ENCODE peak calls at places on chromosomes 12 and 14, in seven cellular contexts. T, A, W, S, C, Q and M are unnamed samples.

GRCh38 chr12:84642201-84642600 is 270.4 kb downstream of the SLC6A15 start:
- DNase-seq in S (no peak), W (no peak), T (no peak), Q (no peak), C (peak; percentile 17), A (peak; percentile 33), M (no peak)

GRCh38 chr12:108799528-108800243 is 57.7 kb downstream of the SSH1 start:
- DNase-seq in S (no peak), A (peak; percentile 22), C (no peak), T (no peak), W (no peak), Q (no peak), M (no peak)

GRCh38 chr12:93322784-93323183 is 54.9 kb upstream of the NUDT4 start:
- DNase-seq in A (peak; percentile 15), Q (no peak), W (no peak), S (no peak), C (no peak), T (no peak), M (no peak)

GRCh38 chr12:97173672-97174385 is 266.8 kb downstream of the NEDD1 start:
- DNase-seq in A (no peak), T (no peak), Q (no peak), S (no peak), C (no peak), W (no peak), M (no peak)

GRCh38 chr12:131808744-131809371 is 19.3 kb upstream of the MMP17 start:
- DNase-seq in A (no peak), Q (no peak), S (no peak), T (no peak), C (no peak), W (no peak), M (no peak)

GRCh38 chr14:33163109-33163508 is 224.4 kb downstream of the NPAS3 start:
- DNase-seq in A (no peak), S (no peak), T (no peak), Q (no peak), W (no peak), C (no peak), M (no peak)

GRCh38 chr12:92771011-92771410 is 68.2 kb downstream of the PLEKHG7 start:
- DNase-seq in A (no peak), Q (no peak), W (no peak), C (no peak), T (no peak), S (no peak), M (no peak)

GRCh38 chr12:10339441-10339840 is 31.8 kb downstream of the KLRD1 start:
- DNase-seq in C (no peak), W (no peak), A (peak; percentile 18), T (no peak), Q (no peak), S (no peak), M (no peak)

GRCh38 chr12:8123124-8123888 is at the start of gene CLEC4A:
- DNase-seq in S (no peak), T (no peak), C (no peak), A (no peak), W (no peak), Q (no peak), M (no peak)

GRCh38 chr14:23160924-23161522 is 22.4 kb downstream of the SLC7A8 start:
- DNase-seq in A (peak; percentile 89), Q (peak; percentile 29), W (peak; percentile 67), T (peak; percentile 90), S (no peak), C (peak; percentile 69), M (no peak)

GRCh38 chr12:132099739-132100138 is 44.4 kb downstream of the DDX51 start:
- DNase-seq in Q (no peak), A (no peak), W (no peak), T (peak; percentile 54), S (no peak), C (no peak), M (no peak)

GRCh38 chr12:70779250-70779649 is 141.3 kb downstream of the PTPRR start:
- DNase-seq in S (no peak), T (no peak), W (no peak), Q (no peak), A (no peak), C (no peak), M (no peak)

GRCh38 chr12:14873440-14874185 is 12.0 kb downstream of the MGP start:
- DNase-seq in S (no peak), Q (no peak), T (no peak), W (no peak), C (no peak), A (no peak), M (no peak)

GRCh38 chr12:91986084-91986483 is 159.6 kb downstream of the BTG1 start:
- DNase-seq in W (no peak), S (no peak), A (no peak), Q (no peak), T (no peak), C (no peak), M (no peak)

GRCh38 chr12:27456618-27457017 is 10.1 kb downstream of the SMCO2 start:
- DNase-seq in S (no peak), A (no peak), C (no peak), T (no peak), W (no peak), Q (no peak), M (no peak)

GRCh38 chr12:26156201-26156871 is 31.5 kb upstream of the BHLHE41 start:
- DNase-seq in T (no peak), C (no peak), Q (no peak), S (no peak), A (no peak), W (no peak), M (peak; percentile 99)

GRCh38 chr14:54182419-54183040 is 214.3 kb upstream of the CDKN3 start:
- DNase-seq in Q (no peak), T (no peak), W (no peak), S (no peak), A (peak; percentile 82), C (no peak), M (no peak)

GRCh38 chr14:103100281-103101121 is 6.0 kb downstream of the EXOC3L4 start:
- DNase-seq in S (no peak), Q (no peak), C (no peak), W (no peak), A (no peak), T (no peak), M (peak; percentile 43)

GRCh38 chr12:78209851-78210493 is 379.3 kb downstream of the NAV3 start:
- DNase-seq in S (no peak), W (no peak), T (no peak), A (peak; percentile 71), Q (no peak), C (peak; percentile 17), M (no peak)

GRCh38 chr14:44887596-44887955 is 74.2 kb downstream of the KLHL28 start:
- DNase-seq in S (no peak), C (no peak), W (no peak), T (no peak), Q (no peak), A (no peak), M (no peak)
- H3K4me3 ChIP-seq in S (no peak overlapping the region), C (no peak overlapping the region), W (no peak overlapping the region), T (no peak overlapping the region), Q (no peak overlapping the region), A (no peak overlapping the region), M (no peak overlapping the region)

DNA sequence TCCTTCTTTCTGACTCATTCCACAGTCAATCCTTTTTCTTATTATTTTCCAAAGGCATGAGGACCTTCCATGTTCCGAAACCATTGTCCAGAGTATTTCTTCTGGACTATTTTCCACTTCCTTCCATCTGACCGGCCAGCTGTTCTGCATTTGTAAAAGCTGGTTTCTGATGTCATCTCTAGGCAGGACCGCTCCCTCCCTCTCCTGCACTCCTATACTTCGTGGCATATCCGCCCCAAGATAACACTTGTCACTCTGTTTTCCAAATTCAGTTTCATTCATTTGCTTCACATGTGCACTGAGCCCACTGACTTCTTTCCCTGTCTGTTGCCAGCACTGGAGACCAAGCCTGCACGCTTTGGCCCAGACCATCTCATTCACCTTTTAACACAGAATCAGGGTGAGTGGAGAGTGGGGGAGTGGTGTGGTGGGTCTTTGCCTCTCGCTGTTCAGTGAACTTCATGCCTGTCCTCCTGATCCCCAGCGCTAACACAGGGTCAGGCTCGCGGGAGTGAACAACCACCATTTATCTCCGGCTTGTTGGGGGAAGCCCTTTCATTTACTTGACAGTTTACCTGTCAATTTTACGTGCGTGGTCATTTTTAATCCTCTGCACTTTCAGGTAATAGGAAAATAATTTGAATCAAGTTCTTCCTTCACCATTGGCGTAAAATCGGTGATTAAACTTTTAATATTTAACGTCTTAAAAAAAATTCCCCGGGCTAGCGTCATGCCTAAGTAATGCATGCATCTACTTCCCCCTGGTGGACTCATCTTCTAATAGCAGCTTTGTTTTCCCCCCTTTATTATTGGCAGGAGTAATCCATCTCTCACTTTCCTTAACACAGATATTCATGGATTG is 52.5 kb downstream of the C12orf75 start:
- DNase-seq in Q (no peak), T (no peak), A (peak; percentile 78), W (peak; percentile 17), C (peak; percentile 82), S (no peak), M (peak; percentile 26)
- TF ChIP-seq CTCF in Q (peak; percentile 89), T (no peak), A (peak; percentile 82), W (peak; percentile 73), C (peak; percentile 83), S (peak; percentile 83), M (peak; percentile 64)

GRCh38 chr12:6627598-6627997 is 8.2 kb downstream of the LPAR5 start:
- DNase-seq in S (peak; percentile 39), Q (no peak), T (no peak), A (no peak), W (no peak), C (no peak), M (no peak)
- H3K4me3 ChIP-seq in S (peak overlapping the region; percentile 51), Q (peak overlapping the region; percentile 10), T (no peak overlapping the region), A (no peak overlapping the region), W (no peak overlapping the region), C (no peak overlapping the region), M (peak overlapping the region; percentile 32)

GRCh38 chr14:105287249-105288102 is 13.3 kb downstream of the BRF1 start:
- DNase-seq in Q (no peak), A (no peak), W (no peak), T (no peak), S (no peak), C (no peak), M (no peak)

GRCh38 chr14:105290598-105291356 is 10.0 kb downstream of the BRF1 start:
- DNase-seq in W (no peak), S (no peak), Q (no peak), C (no peak), T (no peak), A (no peak), M (no peak)

GRCh38 chr14:105294142-105294597 is 6.6 kb downstream of the BRF1 start:
- DNase-seq in C (peak; percentile 23), Q (no peak), T (no peak), W (no peak), A (no peak), S (peak; percentile 39), M (no peak)

DNA sequence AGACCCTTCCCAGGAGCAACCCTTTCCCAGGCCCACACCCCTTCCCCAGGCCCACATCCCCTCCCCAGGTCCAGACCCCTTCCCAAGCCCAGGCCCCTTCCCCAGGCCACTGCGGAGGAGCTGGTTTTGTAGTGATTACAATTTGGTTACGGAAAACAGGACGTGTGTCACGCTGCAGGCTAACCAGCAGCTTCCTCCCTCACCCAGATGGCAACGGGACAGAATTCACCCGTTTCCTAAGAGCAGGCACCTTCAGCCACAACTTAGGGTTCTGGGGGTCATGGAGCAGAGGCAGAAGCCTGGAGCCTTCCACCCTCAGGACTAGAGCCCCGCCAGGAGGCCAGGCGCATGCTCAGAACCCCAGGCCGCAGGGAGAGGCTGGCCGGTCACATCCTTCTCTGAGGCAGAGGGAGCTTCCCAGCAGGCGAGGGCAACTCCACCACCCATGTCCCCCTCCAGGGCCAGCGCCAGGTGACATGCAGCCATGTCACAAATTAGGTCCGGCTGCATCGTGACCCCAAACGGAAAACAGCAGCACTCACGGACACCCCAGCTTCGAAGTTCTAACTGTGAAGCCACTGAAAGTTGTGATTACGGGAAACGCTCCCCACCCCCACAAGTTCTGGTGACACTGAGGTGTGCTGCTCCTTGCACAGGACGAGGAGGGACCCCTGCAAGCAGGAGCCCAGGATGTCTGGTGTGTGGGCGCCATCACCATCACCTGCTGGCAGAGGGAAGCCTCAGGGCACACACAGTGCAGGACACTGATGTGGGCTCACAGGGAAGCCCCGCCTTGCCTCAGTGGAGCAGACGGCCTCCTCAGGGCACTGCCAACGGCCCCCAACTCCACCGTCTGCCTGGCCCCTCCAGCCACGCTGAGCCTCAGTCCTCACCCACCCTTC is 7.7 kb downstream of the BRF1 start:
- DNase-seq in W (no peak), S (no peak), C (no peak), A (no peak), T (no peak), Q (no peak), M (no peak)
- TF ChIP-seq CTCF in W (no peak), S (no peak), C (no peak), A (no peak), T (no peak), Q (no peak), M (no peak)